ENCODE peak calls at places on chromosomes 2 and 18, in five cellular contexts. S is heart right ventricle, D is sigmoid colon, A is ovary, U is gastrocnemius medialis. M is an unnamed sample.

GRCh38 chr2:209463226-209463625 is 39.4 kb downstream of the MAP2 start:
- DNase-seq in S (no peak), D (no peak), A (no peak), U (no peak), M (no peak)

GRCh38 chr2:10924441-10924840 is 12.7 kb downstream of the KCNF1 start:
- DNase-seq in S (no peak), D (peak; percentile 48), A (no peak), U (no peak), M (no peak)

GRCh38 chr2:61426267-61426897 is 44.5 kb downstream of the USP34 start:
- DNase-seq in S (no peak), D (no peak), A (no peak), U (peak; percentile 35), M (no peak)

GRCh38 chr2:237774811-237775553 is 23.6 kb upstream of the RBM44 start:
- DNase-seq in S (no peak), D (no peak), A (no peak), U (peak; percentile 37), M (no peak)

GRCh38 chr2:53435610-53436009 is 332.0 kb upstream of the CHAC2 start:
- DNase-seq in S (no peak), D (no peak), A (no peak), U (no peak), M (no peak)

GRCh38 chr2:96608459-96609455 is 29.4 kb downstream of the KANSL3 start:
- DNase-seq in S (no peak), D (no peak), A (no peak), U (peak; percentile 93), M (no peak)

GRCh38 chr18:7452331-7452730 is 114.8 kb upstream of the PTPRM start:
- DNase-seq in S (peak; percentile 31), D (no peak), A (no peak), U (no peak), M (peak; percentile 63)

GRCh38 chr2:96163768-96164429 is 18.7 kb upstream of the DUSP2 start:
- DNase-seq in S (no peak), D (peak; percentile 40), A (no peak), U (peak; percentile 45), M (no peak)

GRCh38 chr18:46452820-46453219 is 204.2 kb downstream of the LOXHD1 start:
- DNase-seq in S (no peak), D (no peak), A (no peak), U (no peak), M (no peak)

GRCh38 chr18:45627204-45627526 is 11.9 kb downstream of the SLC14A2 start:
- DNase-seq in S (no peak), D (no peak), A (no peak), U (no peak), M (no peak)

GRCh38 chr2:236366049-236366387 is 101.8 kb upstream of the ASB18 start:
- DNase-seq in S (no peak), D (no peak), A (no peak), U (no peak), M (no peak)

GRCh38 chr18:13437801-13438506 is 219.4 kb downstream of the LDLRAD4 start:
- DNase-seq in S (no peak), D (peak; percentile 33), A (no peak), U (no peak), M (no peak)

GRCh38 chr2:219254590-219255219 is 987 bp upstream of the TUBA4A start:
- DNase-seq in S (no peak), D (no peak), A (no peak), U (no peak), M (no peak)

GRCh38 chr18:3283908-3284307 is 22.0 kb downstream of the MYL12B start:
- DNase-seq in S (no peak), D (no peak), A (no peak), U (no peak), M (no peak)

GRCh38 chr2:117523267-117523666 is 291.2 kb upstream of the DDX18 start:
- DNase-seq in S (peak; percentile 62), D (peak; percentile 70), A (peak; percentile 38), U (peak; percentile 21), M (no peak)

DNA sequence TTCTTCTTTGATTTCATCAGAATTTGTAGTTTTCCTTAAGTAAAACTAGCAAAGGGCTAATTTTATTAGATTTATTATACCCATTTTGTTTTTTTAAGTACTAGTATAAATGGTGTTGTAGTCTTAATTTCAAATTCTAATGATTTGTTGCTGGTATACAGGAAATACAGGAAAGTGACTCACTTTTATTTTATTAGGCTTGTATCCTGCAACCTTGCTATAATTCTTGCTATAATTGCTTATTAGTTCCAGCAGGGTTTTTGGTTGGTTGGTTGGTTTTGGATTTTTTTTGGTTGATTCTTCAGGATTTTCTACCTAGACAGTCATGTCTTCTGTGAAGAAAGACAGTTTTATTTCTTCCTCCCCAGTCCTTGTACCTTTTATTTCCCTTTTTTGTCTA is 110.6 kb upstream of the IL1R2 start:
- DNase-seq in S (no peak), D (no peak), A (no peak), U (no peak), M (no peak)
- H3K36me3 ChIP-seq in S (peaks cover 89% of the 10 kb centered on the region), D (peaks cover 36% of the 10 kb centered on the region), A (no peaks in the 10 kb centered on the region), U (peaks cover 45% of the 10 kb centered on the region), M (peaks cover 11% of the 10 kb centered on the region)

DNA sequence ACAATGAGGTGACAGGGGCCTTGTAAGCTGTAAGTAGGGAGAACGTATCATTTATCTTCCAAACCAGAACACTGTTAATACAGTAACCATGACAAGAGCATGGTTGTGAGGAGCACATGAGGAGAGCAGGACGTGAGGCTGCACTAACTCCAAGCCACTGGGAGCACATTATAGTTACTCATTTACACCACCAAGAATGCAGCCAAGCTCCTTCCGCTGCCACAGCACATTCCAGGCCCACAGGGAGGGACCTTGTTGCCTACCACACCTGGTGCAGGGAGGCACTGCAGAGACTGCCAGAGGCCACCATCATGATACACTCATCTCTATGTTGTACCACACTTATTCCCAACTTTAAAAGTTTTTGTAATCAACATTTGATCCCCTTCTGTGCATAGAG is 13.5 kb upstream of the SFXN5 start:
- DNase-seq in S (no peak), D (no peak), A (no peak), U (no peak), M (no peak)
- H3K36me3 ChIP-seq in S (peaks cover 33% of the 10 kb centered on the region), D (peaks cover 43% of the 10 kb centered on the region), A (no peaks in the 10 kb centered on the region), U (peaks cover 22% of the 10 kb centered on the region), M (peaks cover 13% of the 10 kb centered on the region)

DNA sequence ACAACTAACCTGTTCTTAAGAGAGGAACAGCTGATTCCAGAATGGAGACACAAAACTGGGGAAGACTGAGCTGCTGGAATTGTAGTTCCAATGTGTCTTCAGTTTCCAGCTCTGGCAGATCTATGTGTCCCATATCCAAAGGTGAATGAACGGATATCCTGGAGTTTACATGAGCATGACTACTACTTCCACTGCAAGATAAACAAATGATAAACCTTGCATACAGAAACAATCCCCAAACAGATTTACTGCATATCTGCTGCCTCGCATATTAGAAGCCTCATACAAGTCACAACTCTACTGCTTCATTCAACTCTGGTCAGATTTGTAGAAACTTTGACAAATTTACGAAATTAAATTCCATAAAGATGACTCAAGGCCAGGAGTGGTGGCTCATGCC is 15.0 kb downstream of the RTTN start:
- DNase-seq in S (no peak), D (no peak), A (no peak), U (no peak), M (no peak)
- H3K36me3 ChIP-seq in S (peaks cover 90% of the 10 kb centered on the region), D (peaks cover 82% of the 10 kb centered on the region), A (no peaks in the 10 kb centered on the region), U (peaks cover 41% of the 10 kb centered on the region), M (peaks cover 13% of the 10 kb centered on the region)

GRCh38 chr2:43088148-43089073 is 138.0 kb downstream of the ZFP36L2 start:
- DNase-seq in S (no peak), D (peak; percentile 66), A (peak; percentile 22), U (no peak), M (no peak)
- H3K36me3 ChIP-seq in S (no peaks in the 10 kb centered on the region), D (no peaks in the 10 kb centered on the region), A (no peaks in the 10 kb centered on the region), U (no peaks in the 10 kb centered on the region), M (no peaks in the 10 kb centered on the region)

GRCh38 chr2:275457-275856 is 10.7 kb downstream of the ACP1 start:
- DNase-seq in S (no peak), D (no peak), A (no peak), U (no peak), M (no peak)

GRCh38 chr2:273338-273737 is 8.6 kb downstream of the ACP1 start:
- DNase-seq in S (no peak), D (no peak), A (no peak), U (no peak), M (no peak)

GRCh38 chr2:271917-272316 is 7.2 kb downstream of the ACP1 start:
- DNase-seq in S (no peak), D (no peak), A (no peak), U (no peak), M (no peak)

GRCh38 chr2:270861-271260 is 6.1 kb downstream of the ACP1 start:
- DNase-seq in S (no peak), D (no peak), A (no peak), U (no peak), M (no peak)

GRCh38 chr2:274503-274902 is 9.8 kb downstream of the ACP1 start:
- DNase-seq in S (no peak), D (no peak), A (no peak), U (no peak), M (no peak)
- H3K36me3 ChIP-seq in S (peaks cover 84% of the 10 kb centered on the region), D (peaks cover 62% of the 10 kb centered on the region), A (no peaks in the 10 kb centered on the region), U (peaks cover 38% of the 10 kb centered on the region), M (peaks cover 47% of the 10 kb centered on the region)

GRCh38 chr2:24362253-24362652 is 1.9 kb upstream of the ITSN2 start:
- DNase-seq in S (no peak), D (no peak), A (no peak), U (no peak), M (no peak)
- H3K36me3 ChIP-seq in S (no peaks in the 10 kb centered on the region), D (no peaks in the 10 kb centered on the region), A (no peaks in the 10 kb centered on the region), U (no peaks in the 10 kb centered on the region), M (no peaks in the 10 kb centered on the region)

DNA sequence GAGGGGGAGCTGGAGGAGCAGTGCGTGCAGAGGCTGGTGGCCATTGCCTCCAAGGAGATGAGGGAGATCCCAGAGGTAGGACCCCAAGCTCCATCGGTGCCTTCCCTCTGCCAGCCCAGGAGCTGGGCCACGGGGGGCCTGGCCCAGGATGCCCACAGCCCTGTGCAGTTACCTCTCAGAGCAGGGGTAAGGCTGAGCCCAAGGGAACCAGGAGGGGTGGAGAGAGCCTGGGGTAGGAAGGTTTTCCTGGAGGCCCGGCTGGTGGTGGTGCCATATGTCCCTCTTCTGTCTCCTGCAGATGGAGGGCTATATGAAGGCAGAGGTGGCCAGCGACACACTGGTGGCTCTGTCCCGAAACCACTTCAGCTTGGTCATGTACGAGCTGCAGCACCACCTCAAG is 11.4 kb downstream of the MROH2A start:
- DNase-seq in S (no peak), D (no peak), A (no peak), U (no peak), M (no peak)
- H3K36me3 ChIP-seq in S (no peaks in the 10 kb centered on the region), D (no peaks in the 10 kb centered on the region), A (no peaks in the 10 kb centered on the region), U (no peaks in the 10 kb centered on the region), M (no peaks in the 10 kb centered on the region)

GRCh38 chr2:205740381-205740780 is 58.1 kb downstream of the NRP2 start:
- DNase-seq in S (no peak), D (no peak), A (no peak), U (no peak), M (no peak)

GRCh38 chr2:205738341-205738968 is 56.2 kb downstream of the NRP2 start:
- DNase-seq in S (no peak), D (no peak), A (no peak), U (no peak), M (no peak)

GRCh38 chr2:205743137-205743536 is 60.8 kb downstream of the NRP2 start:
- DNase-seq in S (no peak), D (peak; percentile 63), A (no peak), U (no peak), M (no peak)

GRCh38 chr2:205741256-205741978 is 59.1 kb downstream of the NRP2 start:
- DNase-seq in S (no peak), D (no peak), A (no peak), U (no peak), M (no peak)

GRCh38 chr2:205739618-205740017 is 57.3 kb downstream of the NRP2 start:
- DNase-seq in S (no peak), D (no peak), A (no peak), U (no peak), M (no peak)
- H3K36me3 ChIP-seq in S (peaks cover 77% of the 10 kb centered on the region), D (peaks cover 96% of the 10 kb centered on the region), A (no peaks in the 10 kb centered on the region), U (no peaks in the 10 kb centered on the region), M (peaks cover 26% of the 10 kb centered on the region)